ENCODE peak calls at places on chromosomes 6 and 20, in ten cellular contexts. X is GM12878, E is breast epithelium, P is endothelial cell, F is GM12865, O is fibroblast of villous mesenchyme, Y is type B pancreatic cell, H is uterus, V is HCT116, B is WTC11. K is an unnamed sample.

GRCh38 chr6:22544469-22544868 is 24.9 kb upstream of the HDGFL1 start:
- DNase-seq in V (no peak), P (no peak), F (no peak), B (no peak), Y (no peak), H (no peak), E (no peak), O (no peak), X (no peak), K (no peak)

GRCh38 chr20:61896058-61896961 is 169.4 kb downstream of the TAF4 start:
- DNase-seq in H (no peak), Y (no peak), F (peak), V (peak), E (no peak), P (peak), O (peak), X (no peak), B (peak), K (peak)

GRCh38 chr6:143368426-143368825 is 82.1 kb downstream of the ADAT2 start:
- DNase-seq in E (no peak), O (peak), H (no peak), V (no peak), Y (no peak), B (no peak), X (peak), P (no peak), F (peak), K (peak)

GRCh38 chr6:36319436-36319762 is 17.3 kb downstream of the BNIP5 start:
- DNase-seq in E (no peak), V (no peak), B (no peak), F (no peak), O (no peak), P (no peak), X (no peak), H (no peak), Y (no peak), K (no peak)

GRCh38 chr6:150410906-150411305 is 42.1 kb downstream of the IYD start:
- DNase-seq in H (no peak), F (no peak), O (no peak), V (no peak), E (no peak), X (no peak), Y (no peak), P (no peak), B (no peak), K (no peak)

GRCh38 chr6:144352310-144352709 is 67.2 kb downstream of the UTRN start:
- DNase-seq in Y (no peak), E (no peak), X (no peak), V (no peak), B (no peak), P (no peak), H (no peak), F (peak), O (no peak), K (no peak)

GRCh38 chr20:32190608-32191415 is 16.7 kb downstream of the PLAGL2 start:
- DNase-seq in P (no peak), X (no peak), E (no peak), B (no peak), O (no peak), Y (no peak), V (no peak), F (no peak), H (no peak), K (peak)

GRCh38 chr20:49717693-49718092 is 4.0 kb upstream of the B4GALT5 start:
- DNase-seq in P (no peak), Y (no peak), B (no peak), E (no peak), X (no peak), O (no peak), H (no peak), V (peak), F (no peak), K (no peak)

GRCh38 chr6:12718025-12718424 is 1.5 kb downstream of the PHACTR1 start:
- DNase-seq in Y (no peak), V (no peak), E (no peak), B (no peak), H (no peak), X (no peak), O (no peak), P (no peak), F (no peak), K (no peak)

GRCh38 chr6:11224252-11224965 is 8.1 kb downstream of the NEDD9 start:
- DNase-seq in P (no peak), X (peak), E (no peak), F (peak), B (no peak), V (no peak), Y (no peak), O (peak), H (no peak), K (no peak)

GRCh38 chr6:170048615-170049256 is 242.1 kb downstream of the DLL1 start:
- DNase-seq in B (no peak), F (no peak), E (peak), H (no peak), Y (peak), P (no peak), V (no peak), X (no peak), O (peak), K (no peak)

GRCh38 chr6:147750420-147750819 is 241.9 kb downstream of the SAMD5 start:
- DNase-seq in B (no peak), H (no peak), X (no peak), V (no peak), Y (no peak), F (no peak), E (no peak), P (no peak), O (no peak), K (no peak)

GRCh38 chr6:36039113-36039512 is 11.5 kb downstream of the MAPK14 start:
- DNase-seq in V (no peak), X (no peak), H (no peak), Y (no peak), B (no peak), P (no peak), F (no peak), E (no peak), O (no peak), K (no peak)

GRCh38 chr20:57600324-57601210 is 19.7 kb downstream of the ZBP1 start:
- DNase-seq in E (no peak), X (no peak), V (no peak), B (no peak), Y (no peak), O (no peak), P (no peak), H (no peak), F (peak), K (no peak)

GRCh38 chr6:142323377-142323776 is 21.6 kb downstream of the ADGRG6 start:
- DNase-seq in H (no peak), Y (no peak), E (no peak), O (no peak), F (no peak), B (no peak), V (no peak), P (no peak), X (no peak), K (no peak)

GRCh38 chr20:58075565-58075964 is 152.9 kb downstream of the ANKRD60 start:
- DNase-seq in H (no peak), E (no peak), P (no peak), O (no peak), B (no peak), F (no peak), V (no peak), Y (no peak), X (no peak), K (no peak)

GRCh38 chr6:142945446-142946180 is 637 bp upstream of the HIVEP2 start:
- DNase-seq in P (peak), Y (peak), O (no peak), F (peak), X (no peak), V (no peak), E (peak), H (peak), B (peak), K (peak)

GRCh38 chr6:109632405-109632804 is 58.6 kb downstream of the AK9 start:
- DNase-seq in F (peak), H (no peak), P (no peak), X (no peak), V (no peak), Y (no peak), E (no peak), O (no peak), B (no peak), K (no peak)

GRCh38 chr20:13717631-13718044 is 67.1 kb downstream of the ESF1 start:
- DNase-seq in B (no peak), O (no peak), Y (no peak), E (no peak), F (peak), V (no peak), X (peak), P (no peak), H (no peak), K (peak)

DNA sequence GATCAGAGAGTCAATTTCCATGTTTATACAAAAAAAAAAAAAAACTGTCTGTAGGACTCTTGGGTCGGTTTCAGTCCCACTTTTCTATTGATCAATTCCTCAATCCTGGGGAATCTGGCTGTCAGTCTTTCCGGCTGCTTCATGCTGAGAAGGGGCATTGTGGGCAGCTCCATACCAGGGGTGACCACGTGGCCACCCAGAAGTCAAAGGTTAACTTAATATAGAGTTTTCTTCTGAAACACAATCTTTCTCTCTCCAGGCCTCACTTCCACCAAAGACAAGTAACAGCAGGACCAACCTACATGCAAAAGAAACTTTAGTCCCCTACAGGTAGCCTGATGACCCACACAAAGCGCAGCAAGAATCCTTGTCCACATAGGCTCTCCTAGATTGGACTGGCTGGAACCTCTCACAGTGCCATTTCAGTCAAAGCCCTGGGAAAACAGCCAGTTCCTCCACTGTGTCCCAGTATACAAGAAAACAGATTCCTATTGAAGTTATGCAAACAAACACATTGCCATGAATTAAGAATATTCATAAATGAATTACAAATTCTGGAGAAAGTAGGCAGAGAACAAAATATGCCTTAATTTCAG is 18.5 kb upstream of the SERPINB9 start:
- DNase-seq in X (no peak), O (no peak), F (no peak), B (no peak), E (no peak), P (no peak), V (no peak), H (no peak), Y (no peak), K (no peak)
- TF ChIP-seq CTCF in X (no peak), O (no peak), F (no peak), B (no peak), E (no peak), P (no peak), V (no peak), H (no peak), Y (no peak), K (no peak)

GRCh38 chr6:53258076-53258773 is 90.5 kb downstream of the ELOVL5 start:
- DNase-seq in V (no peak), O (no peak), H (no peak), F (no peak), Y (no peak), E (no peak), X (no peak), P (no peak), B (no peak), K (no peak)
- TF ChIP-seq CTCF in V (no peak), O (no peak), H (no peak), F (no peak), Y (no peak), E (no peak), X (no peak), P (no peak), B (no peak), K (no peak)

GRCh38 chr20:44717986-44718385 is 2.8 kb downstream of the CCN5 start:
- DNase-seq in E (no peak), B (peak), O (no peak), P (peak), H (no peak), X (no peak), V (no peak), Y (no peak), F (no peak), K (no peak)

GRCh38 chr20:44714701-44715494 is at the start of gene CCN5:
- DNase-seq in V (peak), E (peak), Y (no peak), H (peak), X (no peak), P (no peak), O (peak), B (no peak), F (no peak), K (no peak)

GRCh38 chr20:44714102-44714700 is 968 bp upstream of the CCN5 start:
- DNase-seq in X (no peak), Y (no peak), F (no peak), V (no peak), B (no peak), P (no peak), H (no peak), E (no peak), O (no peak), K (no peak)

GRCh38 chr20:44715495-44716308 is 533 bp downstream of the CCN5 start:
- DNase-seq in V (no peak), B (no peak), Y (no peak), X (no peak), E (no peak), H (no peak), F (no peak), O (no peak), P (no peak), K (no peak)

GRCh38 chr20:44716309-44717106 is 1.3 kb downstream of the CCN5 start:
- DNase-seq in V (no peak), E (no peak), B (no peak), H (no peak), F (no peak), P (no peak), X (no peak), Y (no peak), O (no peak), K (no peak)
- TF ChIP-seq CTCF in V (no peak), E (no peak), B (no peak), H (no peak), F (no peak), P (no peak), X (no peak), Y (no peak), O (no peak), K (no peak)

GRCh38 chr20:51017313-51017712 is 5.6 kb downstream of the KCNG1 start:
- DNase-seq in F (no peak), H (no peak), V (no peak), P (no peak), X (no peak), E (no peak), B (no peak), Y (no peak), O (no peak), K (no peak)
- TF ChIP-seq CTCF in F (no peak), H (no peak), V (no peak), P (no peak), X (no peak), E (no peak), B (no peak), Y (no peak), O (no peak), K (no peak)

GRCh38 chr20:10696650-10697049 is 22.9 kb upstream of the JAG1 start:
- DNase-seq in X (no peak), E (no peak), P (no peak), O (no peak), H (no peak), B (peak), F (peak), Y (no peak), V (no peak), K (peak)
- TF ChIP-seq CTCF in X (peak), E (no peak), P (peak), O (peak), H (peak), B (peak), F (peak), Y (peak), V (peak), K (peak)

GRCh38 chr6:31870385-31870921 is 7.8 kb upstream of the NEU1 start:
- DNase-seq in P (no peak), V (no peak), E (no peak), B (peak), H (no peak), O (no peak), X (no peak), Y (no peak), F (no peak), K (no peak)
- TF ChIP-seq CTCF in P (no peak), V (peak), E (no peak), B (no peak), H (no peak), O (peak), X (peak), Y (no peak), F (no peak), K (peak)

GRCh38 chr6:82783587-82784253 is 281.9 kb downstream of the UBE3D start:
- DNase-seq in V (no peak), O (no peak), B (no peak), H (no peak), Y (no peak), F (peak), E (no peak), P (no peak), X (no peak), K (no peak)
- TF ChIP-seq CTCF in V (peak), O (no peak), B (peak), H (no peak), Y (peak), F (peak), E (no peak), P (peak), X (no peak), K (no peak)

GRCh38 chr6:156175971-156176421 is 601.2 kb upstream of the ARID1B start:
- DNase-seq in H (peak), Y (no peak), V (peak), F (no peak), P (peak), B (peak), O (peak), X (no peak), E (peak), K (no peak)
- TF ChIP-seq CTCF in H (no peak), Y (peak), V (peak), F (no peak), P (peak), B (no peak), O (no peak), X (no peak), E (peak), K (no peak)